ENCODE peak calls at places on chromosomes 4 and X, in eight cellular contexts. One of them, this sample, is unnamed.

GRCh38 chr4:86522349-86522748 is 71.8 kb upstream of the PTPN13 start:
- DNase-seq in effector memory CD4-positive, alpha-beta T cell: no peak
- DNase-seq in GM23338: no peak
- DNase-seq in HCT116: no peak
- DNase-seq in left lung: no peak
- DNase-seq in A549: no peak
- DNase-seq in cardiac muscle cell: peak
- DNase-seq in naive thymus-derived CD4-positive, alpha-beta T cell: no peak
- DNase-seq in this sample: no peak

GRCh38 chr4:92381640-92382039 is 77.9 kb downstream of the GRID2 start:
- DNase-seq in GM23338: no peak
- DNase-seq in effector memory CD4-positive, alpha-beta T cell: no peak
- DNase-seq in cardiac muscle cell: peak
- DNase-seq in left lung: no peak
- DNase-seq in naive thymus-derived CD4-positive, alpha-beta T cell: no peak
- DNase-seq in HCT116: no peak
- DNase-seq in A549: no peak
- DNase-seq in this sample: no peak

GRCh38 chr4:48375651-48376291 is 34.4 kb downstream of the SLAIN2 start:
- DNase-seq in HCT116: peak
- DNase-seq in naive thymus-derived CD4-positive, alpha-beta T cell: no peak
- DNase-seq in GM23338: no peak
- DNase-seq in cardiac muscle cell: peak
- DNase-seq in A549: no peak
- DNase-seq in effector memory CD4-positive, alpha-beta T cell: no peak
- DNase-seq in left lung: no peak
- DNase-seq in this sample: peak

GRCh38 chr4:968221-968620 is 5.1 kb downstream of the DGKQ start:
- DNase-seq in GM23338: peak
- DNase-seq in naive thymus-derived CD4-positive, alpha-beta T cell: no peak
- DNase-seq in cardiac muscle cell: no peak
- DNase-seq in effector memory CD4-positive, alpha-beta T cell: no peak
- DNase-seq in A549: no peak
- DNase-seq in left lung: peak
- DNase-seq in HCT116: no peak
- DNase-seq in this sample: no peak

GRCh38 chr4:85495621-85496020 is 20.7 kb downstream of the ARHGAP24 start:
- DNase-seq in naive thymus-derived CD4-positive, alpha-beta T cell: no peak
- DNase-seq in GM23338: no peak
- DNase-seq in A549: no peak
- DNase-seq in effector memory CD4-positive, alpha-beta T cell: no peak
- DNase-seq in left lung: no peak
- DNase-seq in HCT116: no peak
- DNase-seq in cardiac muscle cell: no peak
- DNase-seq in this sample: no peak

GRCh38 chrX:133171962-133172708 is 46.0 kb downstream of the TFDP3 start:
- DNase-seq in cardiac muscle cell: peak
- DNase-seq in GM23338: peak
- DNase-seq in naive thymus-derived CD4-positive, alpha-beta T cell: no peak
- DNase-seq in left lung: no peak
- DNase-seq in A549: peak
- DNase-seq in HCT116: peak
- DNase-seq in effector memory CD4-positive, alpha-beta T cell: no peak
- DNase-seq in this sample: no peak

GRCh38 chr4:125187221-125187620 is 127.5 kb upstream of the FAT4 start:
- DNase-seq in GM23338: no peak
- DNase-seq in cardiac muscle cell: peak
- DNase-seq in HCT116: no peak
- DNase-seq in effector memory CD4-positive, alpha-beta T cell: no peak
- DNase-seq in naive thymus-derived CD4-positive, alpha-beta T cell: no peak
- DNase-seq in A549: no peak
- DNase-seq in left lung: no peak
- DNase-seq in this sample: peak

GRCh38 chr4:172674811-172675210 is 493.8 kb upstream of the GALNT7 start:
- DNase-seq in HCT116: no peak
- DNase-seq in left lung: no peak
- DNase-seq in cardiac muscle cell: no peak
- DNase-seq in naive thymus-derived CD4-positive, alpha-beta T cell: no peak
- DNase-seq in A549: no peak
- DNase-seq in GM23338: no peak
- DNase-seq in effector memory CD4-positive, alpha-beta T cell: no peak
- DNase-seq in this sample: no peak

GRCh38 chr4:36285784-36286480 is 4.5 kb downstream of the DTHD1 start:
- DNase-seq in naive thymus-derived CD4-positive, alpha-beta T cell: peak
- DNase-seq in effector memory CD4-positive, alpha-beta T cell: peak
- DNase-seq in GM23338: no peak
- DNase-seq in A549: no peak
- DNase-seq in cardiac muscle cell: no peak
- DNase-seq in HCT116: peak
- DNase-seq in left lung: no peak
- DNase-seq in this sample: peak

GRCh38 chr4:129350800-129351199 is 254.8 kb downstream of the C4orf33 start:
- DNase-seq in left lung: no peak
- DNase-seq in effector memory CD4-positive, alpha-beta T cell: no peak
- DNase-seq in naive thymus-derived CD4-positive, alpha-beta T cell: no peak
- DNase-seq in A549: no peak
- DNase-seq in cardiac muscle cell: no peak
- DNase-seq in GM23338: no peak
- DNase-seq in HCT116: no peak
- DNase-seq in this sample: peak

GRCh38 chr4:146340798-146341197 is 126.5 kb downstream of the REELD1 start:
- DNase-seq in cardiac muscle cell: peak
- DNase-seq in naive thymus-derived CD4-positive, alpha-beta T cell: peak
- DNase-seq in GM23338: peak
- DNase-seq in HCT116: no peak
- DNase-seq in A549: no peak
- DNase-seq in effector memory CD4-positive, alpha-beta T cell: no peak
- DNase-seq in left lung: no peak
- DNase-seq in this sample: no peak

DNA sequence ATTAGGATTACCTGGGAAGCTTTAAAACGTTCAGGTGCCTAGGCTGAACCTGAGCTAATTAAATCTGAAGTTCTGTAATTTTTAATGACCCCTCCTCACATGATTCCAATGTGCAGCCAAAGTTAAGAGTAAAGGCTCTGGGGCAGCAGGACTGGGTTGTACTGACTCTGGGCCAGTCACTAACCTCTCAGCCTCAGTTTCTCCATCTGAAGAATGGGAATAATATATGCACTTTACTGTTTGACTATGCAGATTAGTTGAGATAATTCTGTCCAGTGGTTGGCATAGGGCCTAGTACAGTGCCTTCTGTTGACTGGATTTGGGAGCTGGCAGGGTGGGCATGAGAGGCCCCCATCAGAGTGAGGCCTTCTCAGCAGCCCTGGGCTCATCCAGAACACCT is 6.6 kb upstream of the MGST2 start:
- DNase-seq in left lung: no peak
- DNase-seq in A549: no peak
- DNase-seq in effector memory CD4-positive, alpha-beta T cell: no peak
- DNase-seq in naive thymus-derived CD4-positive, alpha-beta T cell: no peak
- DNase-seq in HCT116: no peak
- DNase-seq in GM23338: no peak
- DNase-seq in cardiac muscle cell: no peak
- DNase-seq in this sample: no peak
- H3K27ac ChIP-seq in left lung: no peak
- H3K27ac ChIP-seq in A549: no peak
- H3K27ac ChIP-seq in effector memory CD4-positive, alpha-beta T cell: no peak
- H3K27ac ChIP-seq in naive thymus-derived CD4-positive, alpha-beta T cell: no peak
- H3K27ac ChIP-seq in HCT116: no peak
- H3K27ac ChIP-seq in GM23338: no peak
- H3K27ac ChIP-seq in cardiac muscle cell: no peak
- H3K27ac ChIP-seq in this sample: peak

GRCh38 chr4:169203891-169204290 is 66.9 kb downstream of the SH3RF1 start:
- DNase-seq in naive thymus-derived CD4-positive, alpha-beta T cell: no peak
- DNase-seq in left lung: no peak
- DNase-seq in GM23338: no peak
- DNase-seq in cardiac muscle cell: no peak
- DNase-seq in A549: no peak
- DNase-seq in HCT116: no peak
- DNase-seq in effector memory CD4-positive, alpha-beta T cell: no peak
- DNase-seq in this sample: no peak

GRCh38 chr4:169200361-169201030 is 70.3 kb downstream of the SH3RF1 start:
- DNase-seq in GM23338: no peak
- DNase-seq in effector memory CD4-positive, alpha-beta T cell: no peak
- DNase-seq in A549: no peak
- DNase-seq in left lung: no peak
- DNase-seq in cardiac muscle cell: no peak
- DNase-seq in HCT116: no peak
- DNase-seq in naive thymus-derived CD4-positive, alpha-beta T cell: no peak
- DNase-seq in this sample: no peak

GRCh38 chr4:169201144-169202124 is 69.3 kb downstream of the SH3RF1 start:
- DNase-seq in effector memory CD4-positive, alpha-beta T cell: no peak
- DNase-seq in cardiac muscle cell: peak
- DNase-seq in naive thymus-derived CD4-positive, alpha-beta T cell: no peak
- DNase-seq in HCT116: no peak
- DNase-seq in A549: no peak
- DNase-seq in GM23338: no peak
- DNase-seq in left lung: no peak
- DNase-seq in this sample: no peak

GRCh38 chr4:169202878-169203277 is 67.9 kb downstream of the SH3RF1 start:
- DNase-seq in left lung: no peak
- DNase-seq in GM23338: no peak
- DNase-seq in cardiac muscle cell: no peak
- DNase-seq in A549: no peak
- DNase-seq in HCT116: no peak
- DNase-seq in naive thymus-derived CD4-positive, alpha-beta T cell: no peak
- DNase-seq in effector memory CD4-positive, alpha-beta T cell: no peak
- DNase-seq in this sample: no peak

DNA sequence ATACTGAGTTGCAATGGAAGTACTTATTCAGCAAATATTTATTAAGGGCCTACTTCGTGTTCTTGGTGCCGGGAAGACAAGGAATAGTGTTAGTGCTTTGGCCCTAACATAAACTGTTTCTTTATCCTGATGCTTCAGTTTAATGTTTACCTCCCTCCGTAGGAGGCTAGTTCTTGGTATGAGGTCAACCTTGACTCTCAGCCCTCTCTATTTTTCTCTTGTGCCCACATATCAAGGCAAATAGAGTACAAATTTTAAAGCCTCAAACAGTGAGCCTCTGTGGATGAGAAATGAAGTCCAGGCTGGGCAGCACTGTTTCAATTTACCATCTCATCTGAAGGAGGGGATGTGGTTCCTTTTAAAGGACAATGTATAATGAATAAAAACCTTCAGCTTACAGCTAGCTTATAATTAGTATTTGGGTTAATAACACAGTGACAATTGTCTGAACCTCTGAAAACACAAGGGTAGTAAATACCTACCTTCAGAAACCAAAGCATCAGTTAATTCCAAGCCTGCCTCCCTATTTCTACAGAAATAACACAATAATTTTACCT is 68.5 kb downstream of the SH3RF1 start:
- DNase-seq in naive thymus-derived CD4-positive, alpha-beta T cell: no peak
- DNase-seq in effector memory CD4-positive, alpha-beta T cell: no peak
- DNase-seq in left lung: no peak
- DNase-seq in GM23338: no peak
- DNase-seq in A549: no peak
- DNase-seq in HCT116: no peak
- DNase-seq in cardiac muscle cell: no peak
- DNase-seq in this sample: no peak
- H3K27ac ChIP-seq in naive thymus-derived CD4-positive, alpha-beta T cell: no peak
- H3K27ac ChIP-seq in effector memory CD4-positive, alpha-beta T cell: no peak
- H3K27ac ChIP-seq in left lung: no peak
- H3K27ac ChIP-seq in GM23338: no peak
- H3K27ac ChIP-seq in A549: peak
- H3K27ac ChIP-seq in HCT116: no peak
- H3K27ac ChIP-seq in cardiac muscle cell: no peak
- H3K27ac ChIP-seq in this sample: no peak

DNA sequence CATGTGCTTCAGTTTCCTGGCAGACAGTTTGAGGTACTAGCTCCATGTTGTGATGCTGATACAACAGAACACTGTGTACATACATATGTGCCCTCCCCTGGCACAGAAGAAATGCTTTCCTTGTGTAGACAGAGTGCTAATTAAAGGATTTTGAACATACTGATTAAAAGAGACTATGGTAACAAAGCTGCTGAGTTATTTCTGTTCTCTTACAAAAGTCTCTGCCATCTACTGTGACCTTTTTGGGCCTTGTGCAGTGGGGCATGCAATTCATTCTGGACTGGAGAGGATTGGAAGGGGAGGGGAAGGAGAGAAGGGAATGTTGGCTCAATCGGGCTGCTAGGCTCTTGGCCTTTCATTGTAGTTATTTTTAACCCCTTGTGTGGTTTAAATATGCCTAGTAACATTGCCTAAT is 6.0 kb downstream of the PDLIM5 start:
- DNase-seq in left lung: no peak
- DNase-seq in A549: no peak
- DNase-seq in effector memory CD4-positive, alpha-beta T cell: no peak
- DNase-seq in GM23338: peak
- DNase-seq in naive thymus-derived CD4-positive, alpha-beta T cell: no peak
- DNase-seq in cardiac muscle cell: peak
- DNase-seq in HCT116: no peak
- DNase-seq in this sample: no peak
- H3K27ac ChIP-seq in left lung: no peak
- H3K27ac ChIP-seq in A549: peak
- H3K27ac ChIP-seq in effector memory CD4-positive, alpha-beta T cell: no peak
- H3K27ac ChIP-seq in GM23338: no peak
- H3K27ac ChIP-seq in naive thymus-derived CD4-positive, alpha-beta T cell: no peak
- H3K27ac ChIP-seq in cardiac muscle cell: peak
- H3K27ac ChIP-seq in HCT116: no peak
- H3K27ac ChIP-seq in this sample: no peak

GRCh38 chr4:94574050-94574449 is 122.3 kb downstream of the PDLIM5 start:
- DNase-seq in GM23338: no peak
- DNase-seq in left lung: peak
- DNase-seq in A549: no peak
- DNase-seq in HCT116: no peak
- DNase-seq in effector memory CD4-positive, alpha-beta T cell: no peak
- DNase-seq in cardiac muscle cell: no peak
- DNase-seq in naive thymus-derived CD4-positive, alpha-beta T cell: no peak
- DNase-seq in this sample: no peak

GRCh38 chr4:94576163-94576562 is 124.4 kb downstream of the PDLIM5 start:
- DNase-seq in HCT116: no peak
- DNase-seq in effector memory CD4-positive, alpha-beta T cell: no peak
- DNase-seq in left lung: no peak
- DNase-seq in GM23338: no peak
- DNase-seq in A549: no peak
- DNase-seq in naive thymus-derived CD4-positive, alpha-beta T cell: no peak
- DNase-seq in cardiac muscle cell: no peak
- DNase-seq in this sample: no peak

GRCh38 chr4:94577136-94577535 is 125.4 kb downstream of the PDLIM5 start:
- DNase-seq in left lung: no peak
- DNase-seq in effector memory CD4-positive, alpha-beta T cell: no peak
- DNase-seq in cardiac muscle cell: peak
- DNase-seq in A549: no peak
- DNase-seq in GM23338: peak
- DNase-seq in naive thymus-derived CD4-positive, alpha-beta T cell: no peak
- DNase-seq in HCT116: no peak
- DNase-seq in this sample: no peak

GRCh38 chr4:94574616-94575015 is 122.9 kb downstream of the PDLIM5 start:
- DNase-seq in effector memory CD4-positive, alpha-beta T cell: no peak
- DNase-seq in GM23338: no peak
- DNase-seq in HCT116: no peak
- DNase-seq in naive thymus-derived CD4-positive, alpha-beta T cell: no peak
- DNase-seq in A549: no peak
- DNase-seq in cardiac muscle cell: no peak
- DNase-seq in left lung: no peak
- DNase-seq in this sample: no peak

DNA sequence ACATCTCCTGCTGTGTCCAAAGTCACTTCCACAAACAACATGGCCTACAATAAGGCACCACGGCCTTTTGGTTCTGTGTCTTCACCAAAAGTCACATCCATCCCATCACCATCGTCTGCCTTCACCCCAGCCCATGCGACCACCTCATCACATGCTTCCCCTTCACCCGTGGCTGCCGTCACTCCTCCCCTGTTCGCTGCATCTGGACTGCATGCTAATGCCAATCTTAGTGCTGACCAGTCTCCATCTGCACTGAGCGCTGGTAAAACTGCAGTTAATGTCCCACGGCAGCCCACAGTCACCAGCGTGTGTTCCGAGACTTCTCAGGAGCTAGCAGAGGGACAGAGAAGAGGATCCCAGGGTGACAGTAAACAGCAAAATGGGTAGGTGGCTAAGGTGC is 123.9 kb downstream of the PDLIM5 start:
- DNase-seq in cardiac muscle cell: no peak
- DNase-seq in effector memory CD4-positive, alpha-beta T cell: no peak
- DNase-seq in A549: no peak
- DNase-seq in GM23338: peak
- DNase-seq in HCT116: no peak
- DNase-seq in left lung: peak
- DNase-seq in naive thymus-derived CD4-positive, alpha-beta T cell: no peak
- DNase-seq in this sample: no peak
- H3K27ac ChIP-seq in cardiac muscle cell: peak
- H3K27ac ChIP-seq in effector memory CD4-positive, alpha-beta T cell: no peak
- H3K27ac ChIP-seq in A549: no peak
- H3K27ac ChIP-seq in GM23338: peak
- H3K27ac ChIP-seq in HCT116: no peak
- H3K27ac ChIP-seq in left lung: no peak
- H3K27ac ChIP-seq in naive thymus-derived CD4-positive, alpha-beta T cell: no peak
- H3K27ac ChIP-seq in this sample: no peak